ENCODE peak calls at places on chromosomes 5 and 9, in seven cellular contexts. One of them, this sample, is unnamed.

GRCh38 chr5:30592833-30593232 is 600.7 kb upstream of the CDH6 start:
- DNase-seq in stimulated activated CD4-positive, alpha-beta T cell treated with anti-CD3 and anti-CD28 coated beads, Interleukin-4, amount 100 ng/mL, for 4 hours: no peak
- DNase-seq in tibial artery: no peak
- DNase-seq in activated CD4-positive, alpha-beta T cell treated with anti-CD3 and anti-CD28 coated beads, Interleukin-2, amount 50 U/mL, for 48 hours: no peak
- DNase-seq in cardiac septum: no peak
- DNase-seq in left lobe of liver: no peak
- DNase-seq in activated CD4-positive, CD25-positive, alpha-beta regulatory T cell: no peak
- DNase-seq in this sample: no peak

GRCh38 chr9:135516132-135516860 is 4.9 kb upstream of the LCN1 start:
- DNase-seq in stimulated activated CD4-positive, alpha-beta T cell treated with anti-CD3 and anti-CD28 coated beads, Interleukin-4, amount 100 ng/mL, for 4 hours: no peak
- DNase-seq in tibial artery: peak; percentile 43
- DNase-seq in activated CD4-positive, alpha-beta T cell treated with anti-CD3 and anti-CD28 coated beads, Interleukin-2, amount 50 U/mL, for 48 hours: peak; percentile 12
- DNase-seq in cardiac septum: no peak
- DNase-seq in left lobe of liver: peak; percentile 26
- DNase-seq in activated CD4-positive, CD25-positive, alpha-beta regulatory T cell: no peak
- DNase-seq in this sample: no peak

GRCh38 chr9:1429328-1429727 is 379.2 kb downstream of the DMRT2 start:
- DNase-seq in stimulated activated CD4-positive, alpha-beta T cell treated with anti-CD3 and anti-CD28 coated beads, Interleukin-4, amount 100 ng/mL, for 4 hours: no peak
- DNase-seq in tibial artery: no peak
- DNase-seq in activated CD4-positive, alpha-beta T cell treated with anti-CD3 and anti-CD28 coated beads, Interleukin-2, amount 50 U/mL, for 48 hours: no peak
- DNase-seq in cardiac septum: no peak
- DNase-seq in left lobe of liver: peak; percentile 49
- DNase-seq in activated CD4-positive, CD25-positive, alpha-beta regulatory T cell: no peak
- DNase-seq in this sample: no peak

GRCh38 chr5:32490972-32491557 is 46.5 kb upstream of the ZFR start:
- DNase-seq in stimulated activated CD4-positive, alpha-beta T cell treated with anti-CD3 and anti-CD28 coated beads, Interleukin-4, amount 100 ng/mL, for 4 hours: no peak
- DNase-seq in tibial artery: no peak
- DNase-seq in activated CD4-positive, alpha-beta T cell treated with anti-CD3 and anti-CD28 coated beads, Interleukin-2, amount 50 U/mL, for 48 hours: no peak
- DNase-seq in cardiac septum: no peak
- DNase-seq in left lobe of liver: no peak
- DNase-seq in activated CD4-positive, CD25-positive, alpha-beta regulatory T cell: no peak
- DNase-seq in this sample: peak; percentile 3

GRCh38 chr5:60377826-60378225 is 322.1 kb downstream of the DEPDC1B start:
- DNase-seq in stimulated activated CD4-positive, alpha-beta T cell treated with anti-CD3 and anti-CD28 coated beads, Interleukin-4, amount 100 ng/mL, for 4 hours: no peak
- DNase-seq in tibial artery: no peak
- DNase-seq in activated CD4-positive, alpha-beta T cell treated with anti-CD3 and anti-CD28 coated beads, Interleukin-2, amount 50 U/mL, for 48 hours: no peak
- DNase-seq in cardiac septum: no peak
- DNase-seq in left lobe of liver: no peak
- DNase-seq in activated CD4-positive, CD25-positive, alpha-beta regulatory T cell: no peak
- DNase-seq in this sample: peak; percentile 47

GRCh38 chr5:137718611-137719010 is 17.3 kb downstream of the KLHL3 start:
- DNase-seq in stimulated activated CD4-positive, alpha-beta T cell treated with anti-CD3 and anti-CD28 coated beads, Interleukin-4, amount 100 ng/mL, for 4 hours: no peak
- DNase-seq in tibial artery: no peak
- DNase-seq in activated CD4-positive, alpha-beta T cell treated with anti-CD3 and anti-CD28 coated beads, Interleukin-2, amount 50 U/mL, for 48 hours: no peak
- DNase-seq in cardiac septum: no peak
- DNase-seq in left lobe of liver: no peak
- DNase-seq in activated CD4-positive, CD25-positive, alpha-beta regulatory T cell: no peak
- DNase-seq in this sample: no peak

GRCh38 chr5:139633295-139634027 is 14.7 kb upstream of the CXXC5 start:
- DNase-seq in stimulated activated CD4-positive, alpha-beta T cell treated with anti-CD3 and anti-CD28 coated beads, Interleukin-4, amount 100 ng/mL, for 4 hours: peak; percentile 49
- DNase-seq in tibial artery: peak; percentile 80
- DNase-seq in activated CD4-positive, alpha-beta T cell treated with anti-CD3 and anti-CD28 coated beads, Interleukin-2, amount 50 U/mL, for 48 hours: peak; percentile 68
- DNase-seq in cardiac septum: peak; percentile 88
- DNase-seq in left lobe of liver: peak; percentile 74
- DNase-seq in activated CD4-positive, CD25-positive, alpha-beta regulatory T cell: peak; percentile 34
- DNase-seq in this sample: peak; percentile 78

GRCh38 chr5:139043127-139043905 is 154.9 kb downstream of the SIL1 start:
- DNase-seq in stimulated activated CD4-positive, alpha-beta T cell treated with anti-CD3 and anti-CD28 coated beads, Interleukin-4, amount 100 ng/mL, for 4 hours: no peak
- DNase-seq in tibial artery: no peak
- DNase-seq in activated CD4-positive, alpha-beta T cell treated with anti-CD3 and anti-CD28 coated beads, Interleukin-2, amount 50 U/mL, for 48 hours: no peak
- DNase-seq in cardiac septum: no peak
- DNase-seq in left lobe of liver: no peak
- DNase-seq in activated CD4-positive, CD25-positive, alpha-beta regulatory T cell: no peak
- DNase-seq in this sample: peak; percentile 53

GRCh38 chr5:92237896-92238295 is 854.8 kb upstream of the ARRDC3 start:
- DNase-seq in stimulated activated CD4-positive, alpha-beta T cell treated with anti-CD3 and anti-CD28 coated beads, Interleukin-4, amount 100 ng/mL, for 4 hours: no peak
- DNase-seq in tibial artery: no peak
- DNase-seq in activated CD4-positive, alpha-beta T cell treated with anti-CD3 and anti-CD28 coated beads, Interleukin-2, amount 50 U/mL, for 48 hours: no peak
- DNase-seq in cardiac septum: no peak
- DNase-seq in left lobe of liver: no peak
- DNase-seq in activated CD4-positive, CD25-positive, alpha-beta regulatory T cell: no peak
- DNase-seq in this sample: no peak

GRCh38 chr5:149674686-149675085 is 55.4 kb upstream of the PPARGC1B start:
- DNase-seq in stimulated activated CD4-positive, alpha-beta T cell treated with anti-CD3 and anti-CD28 coated beads, Interleukin-4, amount 100 ng/mL, for 4 hours: no peak
- DNase-seq in tibial artery: no peak
- DNase-seq in activated CD4-positive, alpha-beta T cell treated with anti-CD3 and anti-CD28 coated beads, Interleukin-2, amount 50 U/mL, for 48 hours: no peak
- DNase-seq in cardiac septum: peak; percentile 7
- DNase-seq in left lobe of liver: no peak
- DNase-seq in activated CD4-positive, CD25-positive, alpha-beta regulatory T cell: no peak
- DNase-seq in this sample: no peak

This sample was measured in fibroblast of the aortic adventitia.